ENCODE peak calls at places on chromosomes 11 and 22, in ten cellular contexts. One of them, this sample, is unnamed.

GRCh38 chr11:103525069-103525468 is 415.8 kb downstream of the DYNC2H1 start:
- DNase-seq in stimulated activated CD8-positive, alpha-beta memory T cell treated with anti-CD3 and anti-CD28 coated beads, Interleukin-4, amount 100 ng/mL, for 4 hours: no peak
- DNase-seq in coronary artery: no peak
- DNase-seq in mammary epithelial cell: peak
- DNase-seq in GM03348: peak
- DNase-seq in hippocampal formation: no peak
- DNase-seq in activated CD8-positive, alpha-beta memory T cell treated with anti-CD3 and anti-CD28 coated beads for 24 hours: no peak
- DNase-seq in LoVo: no peak
- DNase-seq in IMR-90: peak
- DNase-seq in astrocyte of the spinal cord: peak
- DNase-seq in this sample: no peak

GRCh38 chr11:34281256-34281655 is 76.6 kb downstream of the ABTB2 start:
- DNase-seq in stimulated activated CD8-positive, alpha-beta memory T cell treated with anti-CD3 and anti-CD28 coated beads, Interleukin-4, amount 100 ng/mL, for 4 hours: no peak
- DNase-seq in coronary artery: no peak
- DNase-seq in IMR-90: no peak
- DNase-seq in hippocampal formation: no peak
- DNase-seq in activated CD8-positive, alpha-beta memory T cell treated with anti-CD3 and anti-CD28 coated beads for 24 hours: no peak
- DNase-seq in astrocyte of the spinal cord: no peak
- DNase-seq in LoVo: no peak
- DNase-seq in mammary epithelial cell: no peak
- DNase-seq in GM03348: peak
- DNase-seq in this sample: no peak

GRCh38 chr22:45262931-45263789 is 21.6 kb upstream of the UPK3A start:
- DNase-seq in mammary epithelial cell: no peak
- DNase-seq in IMR-90: no peak
- DNase-seq in astrocyte of the spinal cord: no peak
- DNase-seq in GM03348: no peak
- DNase-seq in hippocampal formation: no peak
- DNase-seq in stimulated activated CD8-positive, alpha-beta memory T cell treated with anti-CD3 and anti-CD28 coated beads, Interleukin-4, amount 100 ng/mL, for 4 hours: no peak
- DNase-seq in coronary artery: no peak
- DNase-seq in LoVo: no peak
- DNase-seq in activated CD8-positive, alpha-beta memory T cell treated with anti-CD3 and anti-CD28 coated beads for 24 hours: no peak
- DNase-seq in this sample: peak

GRCh38 chr11:3866206-3866605 is 10.7 kb downstream of the STIM1 start:
- DNase-seq in IMR-90: no peak
- DNase-seq in LoVo: no peak
- DNase-seq in activated CD8-positive, alpha-beta memory T cell treated with anti-CD3 and anti-CD28 coated beads for 24 hours: no peak
- DNase-seq in GM03348: no peak
- DNase-seq in hippocampal formation: no peak
- DNase-seq in mammary epithelial cell: no peak
- DNase-seq in astrocyte of the spinal cord: no peak
- DNase-seq in coronary artery: no peak
- DNase-seq in stimulated activated CD8-positive, alpha-beta memory T cell treated with anti-CD3 and anti-CD28 coated beads, Interleukin-4, amount 100 ng/mL, for 4 hours: no peak
- DNase-seq in this sample: peak

GRCh38 chr22:29375436-29376076 is 12.8 kb downstream of the AP1B1 start:
- DNase-seq in hippocampal formation: no peak
- DNase-seq in LoVo: no peak
- DNase-seq in IMR-90: peak
- DNase-seq in coronary artery: no peak
- DNase-seq in GM03348: no peak
- DNase-seq in astrocyte of the spinal cord: no peak
- DNase-seq in activated CD8-positive, alpha-beta memory T cell treated with anti-CD3 and anti-CD28 coated beads for 24 hours: no peak
- DNase-seq in stimulated activated CD8-positive, alpha-beta memory T cell treated with anti-CD3 and anti-CD28 coated beads, Interleukin-4, amount 100 ng/mL, for 4 hours: no peak
- DNase-seq in mammary epithelial cell: no peak
- DNase-seq in this sample: no peak

GRCh38 chr11:88174627-88175003 is 628 bp downstream of the RAB38 start:
- DNase-seq in stimulated activated CD8-positive, alpha-beta memory T cell treated with anti-CD3 and anti-CD28 coated beads, Interleukin-4, amount 100 ng/mL, for 4 hours: no peak
- DNase-seq in activated CD8-positive, alpha-beta memory T cell treated with anti-CD3 and anti-CD28 coated beads for 24 hours: peak
- DNase-seq in IMR-90: peak
- DNase-seq in coronary artery: peak
- DNase-seq in astrocyte of the spinal cord: peak
- DNase-seq in mammary epithelial cell: peak
- DNase-seq in GM03348: peak
- DNase-seq in hippocampal formation: peak
- DNase-seq in LoVo: no peak
- DNase-seq in this sample: peak

GRCh38 chr11:69840371-69841169 is 21.4 kb upstream of the FGF3 start:
- DNase-seq in IMR-90: no peak
- DNase-seq in mammary epithelial cell: peak
- DNase-seq in hippocampal formation: no peak
- DNase-seq in coronary artery: peak
- DNase-seq in stimulated activated CD8-positive, alpha-beta memory T cell treated with anti-CD3 and anti-CD28 coated beads, Interleukin-4, amount 100 ng/mL, for 4 hours: no peak
- DNase-seq in LoVo: peak
- DNase-seq in GM03348: no peak
- DNase-seq in activated CD8-positive, alpha-beta memory T cell treated with anti-CD3 and anti-CD28 coated beads for 24 hours: peak
- DNase-seq in astrocyte of the spinal cord: no peak
- DNase-seq in this sample: no peak

GRCh38 chr11:120236169-120237107 is 3.5 kb upstream of the POU2F3 start:
- DNase-seq in astrocyte of the spinal cord: peak
- DNase-seq in GM03348: no peak
- DNase-seq in IMR-90: peak
- DNase-seq in coronary artery: no peak
- DNase-seq in hippocampal formation: no peak
- DNase-seq in mammary epithelial cell: peak
- DNase-seq in activated CD8-positive, alpha-beta memory T cell treated with anti-CD3 and anti-CD28 coated beads for 24 hours: no peak
- DNase-seq in LoVo: no peak
- DNase-seq in stimulated activated CD8-positive, alpha-beta memory T cell treated with anti-CD3 and anti-CD28 coated beads, Interleukin-4, amount 100 ng/mL, for 4 hours: no peak
- DNase-seq in this sample: peak

GRCh38 chr22:44453441-44454112 is 44.5 kb downstream of the RTL6 start:
- DNase-seq in IMR-90: no peak
- DNase-seq in LoVo: no peak
- DNase-seq in activated CD8-positive, alpha-beta memory T cell treated with anti-CD3 and anti-CD28 coated beads for 24 hours: peak
- DNase-seq in hippocampal formation: no peak
- DNase-seq in mammary epithelial cell: no peak
- DNase-seq in GM03348: no peak
- DNase-seq in coronary artery: peak
- DNase-seq in astrocyte of the spinal cord: no peak
- DNase-seq in stimulated activated CD8-positive, alpha-beta memory T cell treated with anti-CD3 and anti-CD28 coated beads, Interleukin-4, amount 100 ng/mL, for 4 hours: no peak
- DNase-seq in this sample: no peak

GRCh38 chr11:30342736-30343166 is 19.8 kb downstream of the ARL14EP start:
- DNase-seq in coronary artery: no peak
- DNase-seq in hippocampal formation: no peak
- DNase-seq in GM03348: no peak
- DNase-seq in astrocyte of the spinal cord: no peak
- DNase-seq in LoVo: no peak
- DNase-seq in IMR-90: no peak
- DNase-seq in mammary epithelial cell: no peak
- DNase-seq in activated CD8-positive, alpha-beta memory T cell treated with anti-CD3 and anti-CD28 coated beads for 24 hours: no peak
- DNase-seq in stimulated activated CD8-positive, alpha-beta memory T cell treated with anti-CD3 and anti-CD28 coated beads, Interleukin-4, amount 100 ng/mL, for 4 hours: no peak
- DNase-seq in this sample: no peak

GRCh38 chr22:19176175-19176630 is 2.3 kb downstream of the SLC25A1 start:
- DNase-seq in IMR-90: no peak
- DNase-seq in stimulated activated CD8-positive, alpha-beta memory T cell treated with anti-CD3 and anti-CD28 coated beads, Interleukin-4, amount 100 ng/mL, for 4 hours: no peak
- DNase-seq in astrocyte of the spinal cord: no peak
- DNase-seq in mammary epithelial cell: no peak
- DNase-seq in activated CD8-positive, alpha-beta memory T cell treated with anti-CD3 and anti-CD28 coated beads for 24 hours: no peak
- DNase-seq in hippocampal formation: no peak
- DNase-seq in GM03348: no peak
- DNase-seq in coronary artery: no peak
- DNase-seq in LoVo: no peak
- DNase-seq in this sample: no peak

GRCh38 chr11:130913268-130913667 is 3.0 kb downstream of the SNX19 start:
- DNase-seq in LoVo: no peak
- DNase-seq in stimulated activated CD8-positive, alpha-beta memory T cell treated with anti-CD3 and anti-CD28 coated beads, Interleukin-4, amount 100 ng/mL, for 4 hours: no peak
- DNase-seq in GM03348: no peak
- DNase-seq in activated CD8-positive, alpha-beta memory T cell treated with anti-CD3 and anti-CD28 coated beads for 24 hours: no peak
- DNase-seq in hippocampal formation: no peak
- DNase-seq in astrocyte of the spinal cord: no peak
- DNase-seq in coronary artery: no peak
- DNase-seq in mammary epithelial cell: no peak
- DNase-seq in IMR-90: no peak
- DNase-seq in this sample: no peak

GRCh38 chr11:27786864-27787263 is 86.6 kb upstream of the BDNF start:
- DNase-seq in GM03348: no peak
- DNase-seq in IMR-90: no peak
- DNase-seq in activated CD8-positive, alpha-beta memory T cell treated with anti-CD3 and anti-CD28 coated beads for 24 hours: no peak
- DNase-seq in stimulated activated CD8-positive, alpha-beta memory T cell treated with anti-CD3 and anti-CD28 coated beads, Interleukin-4, amount 100 ng/mL, for 4 hours: no peak
- DNase-seq in coronary artery: no peak
- DNase-seq in mammary epithelial cell: no peak
- DNase-seq in LoVo: no peak
- DNase-seq in astrocyte of the spinal cord: no peak
- DNase-seq in hippocampal formation: no peak
- DNase-seq in this sample: no peak

GRCh38 chr11:9347100-9347499 is 32.7 kb upstream of the TMEM41B start:
- DNase-seq in GM03348: no peak
- DNase-seq in IMR-90: no peak
- DNase-seq in hippocampal formation: no peak
- DNase-seq in astrocyte of the spinal cord: no peak
- DNase-seq in mammary epithelial cell: no peak
- DNase-seq in stimulated activated CD8-positive, alpha-beta memory T cell treated with anti-CD3 and anti-CD28 coated beads, Interleukin-4, amount 100 ng/mL, for 4 hours: no peak
- DNase-seq in activated CD8-positive, alpha-beta memory T cell treated with anti-CD3 and anti-CD28 coated beads for 24 hours: no peak
- DNase-seq in coronary artery: no peak
- DNase-seq in LoVo: no peak
- DNase-seq in this sample: no peak

This sample was measured in DMS53.